ENCODE peak calls at places on chromosomes 1 and 21, in ten cellular contexts. L is stimulated activated CD4-positive, alpha-beta T cell treated with anti-CD3 and anti-CD28 coated beads, Interleukin-12 subunit alpha, Interleukin-12 subunit beta, amount 100 ng/mL, for 4 hours; V is Panc1; N is cardiac fibroblast; O is ACHN; B is AG04449; S is fibroblast of pulmonary artery; X is HT1080; W is type B pancreatic cell; P is A172. Q is an unnamed sample.

GRCh38 chr1:231871878-231872277 is 245.3 kb downstream of the DISC1 start:
- DNase-seq in W (no peak), S (no peak), L (no peak), N (no peak), O (no peak), X (no peak), P (peak), V (no peak), B (no peak), Q (no peak)

GRCh38 chr1:113253187-113253966 is 136.9 kb upstream of the MAGI3 start:
- DNase-seq in X (no peak), S (no peak), O (no peak), V (no peak), L (no peak), B (no peak), N (no peak), P (no peak), W (no peak), Q (no peak)

GRCh38 chr1:184379111-184379752 is 7.6 kb upstream of the C1orf21 start:
- DNase-seq in N (no peak), V (no peak), P (no peak), X (peak), W (no peak), B (no peak), O (no peak), S (no peak), L (no peak), Q (no peak)

GRCh38 chr1:110554871-110555801 is 36.2 kb upstream of the KCNA10 start:
- DNase-seq in B (no peak), V (no peak), L (peak), P (no peak), N (peak), W (peak), S (peak), O (no peak), X (no peak), Q (no peak)

GRCh38 chr1:17755120-17755519 is at the start of gene ACTL8:
- DNase-seq in W (no peak), L (no peak), O (peak), V (no peak), S (no peak), P (no peak), B (no peak), N (no peak), X (peak), Q (no peak)

GRCh38 chr1:171877711-171878110 is 36.4 kb downstream of the DNM3 start:
- DNase-seq in N (peak), X (peak), O (no peak), W (no peak), B (no peak), V (no peak), L (no peak), S (no peak), P (no peak), Q (no peak)

GRCh38 chr1:214003233-214003632 is 15.5 kb downstream of the PROX1 start:
- DNase-seq in B (no peak), W (no peak), L (no peak), O (no peak), N (no peak), V (no peak), P (no peak), S (no peak), X (no peak), Q (no peak)

GRCh38 chr1:210072891-210073509 is 135.0 kb downstream of the SYT14 start:
- DNase-seq in X (no peak), P (no peak), N (no peak), W (no peak), O (no peak), B (no peak), V (no peak), S (no peak), L (no peak), Q (no peak)

GRCh38 chr1:1264026-1264425 is 9.6 kb downstream of the UBE2J2 start:
- DNase-seq in O (no peak), P (no peak), V (no peak), S (no peak), X (no peak), B (no peak), L (no peak), W (no peak), N (no peak), Q (no peak)

GRCh38 chr1:8016244-8017241 is 9.6 kb downstream of the ERRFI1 start:
- DNase-seq in B (no peak), S (no peak), L (no peak), O (no peak), N (peak), X (peak), V (no peak), P (no peak), W (no peak), Q (no peak)

GRCh38 chr1:193769609-193770008 is 583.2 kb upstream of the B3GALT2 start:
- DNase-seq in B (no peak), S (no peak), L (no peak), V (no peak), X (no peak), W (no peak), P (no peak), O (no peak), N (no peak), Q (no peak)

GRCh38 chr21:45639206-45640000 is 4.1 kb upstream of the PCBP3 start:
- DNase-seq in S (no peak), B (no peak), V (no peak), L (no peak), X (no peak), P (no peak), W (no peak), O (no peak), N (peak), Q (no peak)

GRCh38 chr1:29651684-29652665 is 415.7 kb downstream of the PTPRU start:
- DNase-seq in N (no peak), W (peak), X (no peak), L (no peak), V (no peak), O (no peak), P (no peak), B (no peak), S (no peak), Q (no peak)

GRCh38 chr1:5423109-5423508 is 569.1 kb downstream of the NPHP4 start:
- DNase-seq in X (no peak), S (no peak), V (no peak), P (no peak), O (no peak), N (no peak), L (peak), W (peak), B (no peak), Q (no peak)

GRCh38 chr1:21818661-21819060 is 6.6 kb downstream of the LDLRAD2 start:
- DNase-seq in L (peak), S (peak), P (no peak), O (peak), N (peak), V (no peak), B (no peak), W (no peak), X (no peak), Q (no peak)

GRCh38 chr1:31859044-31859443 is 43.2 kb upstream of the SPOCD1 start:
- DNase-seq in L (no peak), S (no peak), V (no peak), N (no peak), B (no peak), W (no peak), X (no peak), O (no peak), P (no peak), Q (no peak)

GRCh38 chr1:189429610-189430009 is 1048.1 kb downstream of the BRINP3 start:
- DNase-seq in W (no peak), V (peak), P (no peak), O (peak), N (peak), L (no peak), S (peak), X (peak), B (peak), Q (no peak)

GRCh38 chr1:224623743-224624333 is 7.7 kb downstream of the CNIH3 start:
- DNase-seq in V (peak), S (peak), W (no peak), N (peak), P (peak), L (peak), X (peak), B (peak), O (peak), Q (peak)

GRCh38 chr1:179707406-179707805 is 35.7 kb upstream of the FAM163A start:
- DNase-seq in O (no peak), X (no peak), N (no peak), B (no peak), P (no peak), S (peak), L (no peak), W (no peak), V (no peak), Q (no peak)

GRCh38 chr1:199173356-199173755 is 534.5 kb downstream of the PTPRC start:
- DNase-seq in L (no peak), V (no peak), X (no peak), P (no peak), N (peak), S (no peak), W (no peak), O (no peak), B (peak), Q (no peak)

GRCh38 chr1:51728611-51729155 is 111.8 kb downstream of the OSBPL9 start:
- DNase-seq in L (no peak), P (peak), X (no peak), W (no peak), B (no peak), S (no peak), O (no peak), V (no peak), N (no peak), Q (no peak)

GRCh38 chr1:204578867-204579664 is 62.9 kb downstream of the MDM4 start:
- DNase-seq in B (no peak), N (peak), W (no peak), P (no peak), X (no peak), S (peak), V (no peak), O (no peak), L (peak), Q (no peak)

GRCh38 chr1:168751195-168751650 is 22.2 kb upstream of the DPT start:
- DNase-seq in P (no peak), N (no peak), B (no peak), O (no peak), S (no peak), X (no peak), W (no peak), L (no peak), V (no peak), Q (no peak)

GRCh38 chr1:212974735-212975606 is 24.6 kb downstream of the VASH2 start:
- DNase-seq in S (no peak), B (no peak), L (no peak), N (no peak), X (no peak), V (no peak), W (peak), O (no peak), P (no peak), Q (no peak)

GRCh38 chr1:166489670-166490436 is 323.1 kb upstream of the FAM78B start:
- DNase-seq in S (no peak), P (peak), V (peak), L (peak), N (peak), W (no peak), O (no peak), X (peak), B (no peak), Q (peak)

GRCh38 chr1:202692959-202693555 is 17.2 kb downstream of the SYT2 start:
- DNase-seq in L (peak), B (no peak), W (peak), O (peak), P (peak), S (peak), V (no peak), N (peak), X (peak), Q (no peak)